ENCODE peak calls at places on chromosomes 2 and 18, in four cellular contexts. One of them, this sample, is unnamed.

GRCh38 chr2:216632952-216633615 is at the start of gene IGFBP2:
- DNase-seq in bronchial epithelial cell: no peak
- DNase-seq in neural crest cell: peak
- DNase-seq in endothelial cell: peak
- DNase-seq in this sample: peak

GRCh38 chr2:209956276-209956675 is 46.2 kb upstream of the RPE start:
- DNase-seq in bronchial epithelial cell: no peak
- DNase-seq in endothelial cell: no peak
- DNase-seq in neural crest cell: no peak
- DNase-seq in this sample: no peak

GRCh38 chr2:207083361-207084080 is 82.2 kb downstream of the KLF7 start:
- DNase-seq in bronchial epithelial cell: no peak
- DNase-seq in endothelial cell: no peak
- DNase-seq in neural crest cell: no peak
- DNase-seq in this sample: no peak

GRCh38 chr2:239383036-239383795 is 17.6 kb downstream of the HDAC4 start:
- DNase-seq in bronchial epithelial cell: no peak
- DNase-seq in endothelial cell: no peak
- DNase-seq in neural crest cell: no peak
- DNase-seq in this sample: no peak

GRCh38 chr2:208179028-208179609 is 10.7 kb downstream of the C2orf80 start:
- DNase-seq in bronchial epithelial cell: no peak
- DNase-seq in neural crest cell: no peak
- DNase-seq in endothelial cell: no peak
- DNase-seq in this sample: peak

GRCh38 chr2:170716851-170717598 is 1.9 kb downstream of the SP5 start:
- DNase-seq in endothelial cell: peak
- DNase-seq in neural crest cell: peak
- DNase-seq in bronchial epithelial cell: no peak
- DNase-seq in this sample: peak

GRCh38 chr2:199955339-199956061 is at the start of the genes MAIP1 and TYW5:
- DNase-seq in bronchial epithelial cell: peak
- DNase-seq in endothelial cell: peak
- DNase-seq in neural crest cell: peak
- DNase-seq in this sample: peak

GRCh38 chr18:77178559-77178958 is 46.0 kb upstream of the MBP start:
- DNase-seq in bronchial epithelial cell: peak
- DNase-seq in endothelial cell: no peak
- DNase-seq in neural crest cell: no peak
- DNase-seq in this sample: no peak

GRCh38 chr2:177275041-177275440 is 10.5 kb upstream of the NFE2L2 start:
- DNase-seq in neural crest cell: no peak
- DNase-seq in bronchial epithelial cell: peak
- DNase-seq in endothelial cell: no peak
- DNase-seq in this sample: no peak

GRCh38 chr2:24334245-24334633 is 26.1 kb downstream of the ITSN2 start:
- DNase-seq in neural crest cell: no peak
- DNase-seq in endothelial cell: no peak
- DNase-seq in bronchial epithelial cell: no peak
- DNase-seq in this sample: no peak

GRCh38 chr2:15793078-15793913 is 147.1 kb upstream of the MYCN start:
- DNase-seq in bronchial epithelial cell: no peak
- DNase-seq in endothelial cell: no peak
- DNase-seq in neural crest cell: no peak
- DNase-seq in this sample: no peak

GRCh38 chr18:6732952-6733351 is 3.4 kb downstream of the ARHGAP28 start:
- DNase-seq in bronchial epithelial cell: no peak
- DNase-seq in endothelial cell: no peak
- DNase-seq in neural crest cell: no peak
- DNase-seq in this sample: no peak

GRCh38 chr18:23341383-23341782 is 111.7 kb upstream of the RIOK3 start:
- DNase-seq in neural crest cell: no peak
- DNase-seq in endothelial cell: no peak
- DNase-seq in bronchial epithelial cell: peak
- DNase-seq in this sample: no peak

GRCh38 chr2:178796079-178796677 is 11.0 kb downstream of the TTN start:
- DNase-seq in endothelial cell: no peak
- DNase-seq in bronchial epithelial cell: peak
- DNase-seq in neural crest cell: no peak
- DNase-seq in this sample: no peak

GRCh38 chr18:34995746-34996145 is 45.5 kb upstream of the MAPRE2 start:
- DNase-seq in neural crest cell: no peak
- DNase-seq in bronchial epithelial cell: no peak
- DNase-seq in endothelial cell: no peak
- DNase-seq in this sample: no peak

GRCh38 chr2:224357098-224357901 is 44.6 kb downstream of the FAM124B start:
- DNase-seq in bronchial epithelial cell: peak
- DNase-seq in endothelial cell: peak
- DNase-seq in neural crest cell: peak
- DNase-seq in this sample: peak

GRCh38 chr2:66578067-66578852 is 143.3 kb downstream of the MEIS1 start:
- DNase-seq in neural crest cell: peak
- DNase-seq in bronchial epithelial cell: no peak
- DNase-seq in endothelial cell: no peak
- DNase-seq in this sample: no peak

GRCh38 chr2:33336036-33336625 is 140.3 kb upstream of the RASGRP3 start:
- DNase-seq in bronchial epithelial cell: no peak
- DNase-seq in endothelial cell: no peak
- DNase-seq in neural crest cell: no peak
- DNase-seq in this sample: no peak

GRCh38 chr2:176461098-176461497 is 191.9 kb downstream of the MTX2 start:
- DNase-seq in endothelial cell: no peak
- DNase-seq in neural crest cell: no peak
- DNase-seq in bronchial epithelial cell: no peak
- DNase-seq in this sample: no peak

GRCh38 chr2:77228379-77228778 is 293.8 kb downstream of the LRRTM4 start:
- DNase-seq in endothelial cell: no peak
- DNase-seq in neural crest cell: no peak
- DNase-seq in bronchial epithelial cell: no peak
- DNase-seq in this sample: no peak

GRCh38 chr2:54986266-54986665 is 64.0 kb downstream of the RTN4 start:
- DNase-seq in neural crest cell: no peak
- DNase-seq in bronchial epithelial cell: no peak
- DNase-seq in endothelial cell: no peak
- DNase-seq in this sample: no peak

GRCh38 chr2:163682695-163683094 is 53.1 kb downstream of the FIGN start:
- DNase-seq in endothelial cell: no peak
- DNase-seq in neural crest cell: no peak
- DNase-seq in bronchial epithelial cell: peak
- DNase-seq in this sample: no peak

GRCh38 chr18:44682181-44682870 is 1.6 kb downstream of the SETBP1 start:
- DNase-seq in neural crest cell: no peak
- DNase-seq in bronchial epithelial cell: peak
- DNase-seq in endothelial cell: no peak
- DNase-seq in this sample: no peak

DNA sequence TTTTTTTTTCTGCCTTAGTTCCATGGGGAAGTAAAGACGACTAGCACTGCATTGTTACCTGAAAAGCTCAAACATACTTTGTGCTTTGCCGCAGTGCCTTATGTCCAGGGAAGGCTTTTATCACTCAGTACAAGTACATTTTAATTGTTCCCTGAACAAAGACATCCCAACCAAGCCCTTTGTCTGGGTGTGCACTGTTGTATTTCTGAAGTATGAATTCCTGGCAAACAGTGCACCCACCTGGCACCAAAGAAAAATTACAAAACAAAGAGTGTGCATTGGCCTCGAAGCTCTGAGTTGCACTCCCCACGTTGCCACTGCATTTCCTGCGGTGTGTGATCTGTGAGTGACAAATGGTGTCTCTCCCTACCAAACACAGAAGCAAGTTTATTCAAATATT is 858.5 kb upstream of the PIK3C3 start:
- DNase-seq in bronchial epithelial cell: peak
- DNase-seq in neural crest cell: no peak
- DNase-seq in endothelial cell: peak
- DNase-seq in this sample: no peak
- TF ChIP-seq CTCF in bronchial epithelial cell: peak
- TF ChIP-seq CTCF in neural crest cell: no peak
- TF ChIP-seq CTCF in endothelial cell: no peak
- TF ChIP-seq CTCF in this sample: peak

GRCh38 chr2:74474899-74475298 is 2.4 kb upstream of the MRPL53 start:
- DNase-seq in bronchial epithelial cell: no peak
- DNase-seq in neural crest cell: no peak
- DNase-seq in endothelial cell: peak
- DNase-seq in this sample: no peak
- TF ChIP-seq CTCF in bronchial epithelial cell: peak
- TF ChIP-seq CTCF in neural crest cell: peak
- TF ChIP-seq CTCF in endothelial cell: peak
- TF ChIP-seq CTCF in this sample: peak

GRCh38 chr18:48694295-48694694 is 155.5 kb downstream of the CTIF start:
- DNase-seq in neural crest cell: no peak
- DNase-seq in bronchial epithelial cell: no peak
- DNase-seq in endothelial cell: no peak
- DNase-seq in this sample: no peak
- TF ChIP-seq CTCF in neural crest cell: no peak
- TF ChIP-seq CTCF in bronchial epithelial cell: no peak
- TF ChIP-seq CTCF in endothelial cell: no peak
- TF ChIP-seq CTCF in this sample: no peak

DNA sequence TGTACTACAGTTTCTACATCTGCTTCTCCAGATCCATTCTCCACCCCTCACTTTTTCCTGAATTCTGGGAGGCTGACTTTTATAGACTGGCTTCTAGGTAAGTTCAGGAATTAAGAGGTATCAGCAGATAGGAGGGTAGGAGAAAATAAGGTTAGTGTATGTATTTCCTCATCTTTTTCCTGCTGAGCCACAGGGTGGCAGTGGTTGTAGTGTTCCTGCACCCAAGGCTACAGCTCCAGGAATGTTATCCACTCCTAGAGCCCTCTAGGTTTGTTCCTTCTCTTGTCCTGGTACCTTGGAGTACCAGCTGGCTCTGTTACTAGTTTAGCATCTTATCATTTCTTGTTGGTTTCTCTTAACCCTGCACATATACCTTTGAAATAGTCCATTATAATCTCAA is 40.7 kb upstream of the C2orf66 start:
- DNase-seq in neural crest cell: no peak
- DNase-seq in endothelial cell: no peak
- DNase-seq in bronchial epithelial cell: peak
- DNase-seq in this sample: no peak
- TF ChIP-seq CTCF in neural crest cell: peak
- TF ChIP-seq CTCF in endothelial cell: no peak
- TF ChIP-seq CTCF in bronchial epithelial cell: peak
- TF ChIP-seq CTCF in this sample: peak